ENCODE peak calls at places on chromosome 12, in five cellular contexts. K, E, G, Q and P are unnamed samples.

GRCh38 chr12:70427611-70428010 is 61.5 kb downstream of the KCNMB4 start:
- DNase-seq in K (no peak), E (no peak), G (no peak), Q (no peak), P (no peak)

GRCh38 chr12:110002691-110003515 is 3.7 kb downstream of the ANKRD13A start:
- DNase-seq in K (no peak), E (no peak), G (no peak), Q (no peak), P (no peak)

GRCh38 chr12:130835436-130835835 is 3.6 kb downstream of the STX2 start:
- DNase-seq in K (no peak), E (no peak), G (no peak), Q (no peak), P (no peak)

GRCh38 chr12:29208935-29209701 is 60.0 kb downstream of the FAR2 start:
- DNase-seq in K (no peak), E (no peak), G (no peak), Q (no peak), P (no peak)

GRCh38 chr12:11877869-11878780 is 192.6 kb upstream of the BCL2L14 start:
- DNase-seq in K (no peak), E (no peak), G (no peak), Q (peak), P (no peak)

GRCh38 chr12:128726866-128727265 is 96.9 kb downstream of the SLC15A4 start:
- DNase-seq in K (no peak), E (no peak), G (no peak), Q (no peak), P (no peak)

GRCh38 chr12:49131973-49132461 is 822 bp upstream of the TUBA1B start:
- DNase-seq in K (no peak), E (no peak), G (peak), Q (peak), P (peak)

GRCh38 chr12:18861287-18861858 is 123.5 kb downstream of the CAPZA3 start:
- DNase-seq in K (no peak), E (no peak), G (no peak), Q (no peak), P (peak)

GRCh38 chr12:50055831-50056628 is 1.4 kb upstream of the ASIC1 start:
- DNase-seq in K (no peak), E (no peak), G (peak), Q (peak), P (peak)

GRCh38 chr12:53068811-53069585 is 10.2 kb downstream of the SPRYD3 start:
- DNase-seq in K (no peak), E (peak), G (peak), Q (no peak), P (no peak)

GRCh38 chr12:26621932-26622331 is 211.1 kb downstream of the ITPR2 start:
- DNase-seq in K (no peak), E (no peak), G (no peak), Q (no peak), P (no peak)

GRCh38 chr12:117226505-117226904 is 36.2 kb upstream of the FBXO21 start:
- DNase-seq in K (no peak), E (no peak), G (no peak), Q (no peak), P (no peak)

GRCh38 chr12:9694220-9694619 is 24.7 kb downstream of the CLEC2D start:
- DNase-seq in K (no peak), E (no peak), G (no peak), Q (no peak), P (no peak)

GRCh38 chr12:126064028-126064427 is 998.8 kb downstream of the AACS start:
- DNase-seq in K (no peak), E (no peak), G (no peak), Q (no peak), P (no peak)

GRCh38 chr12:49897276-49897675 is 6.4 kb downstream of the FAIM2 start:
- DNase-seq in K (no peak), E (no peak), G (no peak), Q (no peak), P (no peak)

GRCh38 chr12:14601692-14602091 is 34.0 kb upstream of the PLBD1 start:
- DNase-seq in K (no peak), E (no peak), G (no peak), Q (no peak), P (no peak)

GRCh38 chr12:132481345-132481744 is 8.6 kb upstream of the FBRSL1 start:
- DNase-seq in K (peak), E (no peak), G (no peak), Q (no peak), P (no peak)

GRCh38 chr12:132483208-132483607 is 6.7 kb upstream of the FBRSL1 start:
- DNase-seq in K (no peak), E (no peak), G (no peak), Q (no peak), P (no peak)

GRCh38 chr12:132481771-132482745 is 7.9 kb upstream of the FBRSL1 start:
- DNase-seq in K (peak), E (no peak), G (no peak), Q (no peak), P (no peak)

GRCh38 chr12:132483612-132484011 is 6.3 kb upstream of the FBRSL1 start:
- DNase-seq in K (peak), E (no peak), G (no peak), Q (no peak), P (no peak)

DNA sequence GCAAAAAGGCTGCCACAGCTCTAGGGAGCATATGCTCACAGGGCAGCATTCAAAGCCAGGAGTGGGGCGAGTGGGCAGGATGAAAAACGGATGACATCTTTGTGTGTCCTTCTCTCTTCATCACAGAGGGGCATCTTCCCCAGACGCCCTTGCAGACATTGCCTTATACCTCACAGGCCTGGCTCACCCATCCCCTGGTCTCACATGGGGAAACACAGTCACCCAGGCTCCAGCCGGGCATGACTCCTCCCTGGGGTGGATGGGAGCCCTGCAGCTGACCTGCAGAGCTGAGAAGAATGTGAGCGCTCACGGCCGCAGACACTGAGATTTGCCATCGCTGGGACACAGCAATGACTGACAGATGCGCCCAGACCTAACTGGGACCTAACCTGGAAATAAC is 7.2 kb upstream of the FBRSL1 start:
- DNase-seq in K (peak), E (no peak), G (no peak), Q (no peak), P (no peak)
- TF ChIP-seq POLR2A in K (no peak), E (no peak), G (no peak), Q (no peak), P (no peak)

GRCh38 chr12:31325877-31326631 is at the start of gene SINHCAF:
- DNase-seq in K (peak), E (peak), G (peak), Q (peak), P (peak)
- TF ChIP-seq POLR2A in K (peak), E (no peak), G (peak), Q (peak), P (peak)

GRCh38 chr12:32490801-32491200 is 91.4 kb downstream of the FGD4 start:
- DNase-seq in K (no peak), E (no peak), G (no peak), Q (no peak), P (no peak)
- TF ChIP-seq POLR2A in K (no peak), E (no peak), G (no peak), Q (no peak), P (no peak)

GRCh38 chr12:6979021-6979420 is 8.3 kb downstream of the EMG1 start:
- DNase-seq in K (no peak), E (no peak), G (no peak), Q (no peak), P (no peak)
- TF ChIP-seq POLR2A in K (no peak), E (no peak), G (no peak), Q (no peak), P (no peak)

GRCh38 chr12:120468271-120468845 is 1.2 kb downstream of the SRSF9 start:
- DNase-seq in K (peak), E (no peak), G (peak), Q (peak), P (peak)
- TF ChIP-seq POLR2A in K (no peak), E (no peak), G (no peak), Q (peak), P (no peak)

GRCh38 chr12:64404470-64405446 is 566 bp downstream of the XPOT start:
- DNase-seq in K (peak), E (peak), G (peak), Q (peak), P (peak)
- TF ChIP-seq POLR2A in K (no peak), E (no peak), G (no peak), Q (peak), P (peak)

DNA sequence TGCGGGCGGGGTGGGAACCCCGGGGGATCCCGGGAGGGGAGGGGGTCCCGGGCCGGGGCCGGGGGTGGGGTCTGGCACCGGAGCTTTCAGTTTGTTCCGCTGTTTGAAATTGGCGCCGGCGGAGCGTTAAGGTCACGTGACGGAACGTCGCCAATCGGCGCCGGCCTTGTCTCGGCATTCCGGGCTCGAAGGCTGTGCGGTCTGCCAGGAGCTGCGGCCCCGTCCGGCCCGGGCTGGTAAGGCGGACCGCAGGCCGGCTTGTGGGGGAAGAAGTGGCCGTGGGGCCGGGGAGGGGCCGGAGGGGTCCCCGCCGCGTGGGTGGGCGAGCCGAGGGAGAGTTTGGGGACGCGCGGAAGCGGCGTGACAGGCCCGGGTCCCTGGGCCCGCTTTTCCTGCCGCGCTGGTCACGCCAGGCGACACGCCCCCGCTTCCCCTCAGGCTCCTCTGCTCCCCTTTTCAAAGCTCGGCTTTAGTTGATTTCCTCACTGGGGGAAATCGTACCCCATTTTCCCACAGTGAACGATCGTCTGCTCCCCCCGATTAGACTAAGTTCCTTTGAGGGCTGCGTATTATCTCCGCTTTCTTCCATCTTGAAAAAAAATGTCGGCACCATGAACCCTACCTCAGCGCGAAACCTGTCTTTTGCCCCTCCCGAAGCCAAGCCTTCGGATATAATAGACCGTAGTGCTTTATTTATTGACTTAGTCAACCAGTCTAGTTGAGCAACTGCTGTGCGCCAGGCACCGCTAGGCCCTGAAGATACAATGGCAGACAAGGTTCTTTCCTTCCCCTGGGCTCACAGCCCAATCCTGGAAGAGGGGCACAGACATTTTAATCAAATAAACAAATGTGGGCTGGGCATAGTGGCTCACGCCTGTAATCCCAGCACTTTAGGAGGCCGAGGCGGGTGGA is at the start of the genes FOXM1 and RHNO1:
- DNase-seq in K (peak), E (peak), G (peak), Q (peak), P (peak)
- TF ChIP-seq POLR2A in K (peak), E (no peak), G (peak), Q (peak), P (peak)

GRCh38 chr12:96244826-96245225 is 50.7 kb downstream of the ELK3 start:
- DNase-seq in K (no peak), E (peak), G (no peak), Q (no peak), P (no peak)
- TF ChIP-seq POLR2A in K (no peak), E (no peak), G (no peak), Q (no peak), P (no peak)

GRCh38 chr12:57487055-57487596 is 742 bp upstream of the MARS1 start:
- DNase-seq in K (no peak), E (no peak), G (no peak), Q (no peak), P (no peak)

GRCh38 chr12:57487597-57488396 is at the start of gene MARS1:
- DNase-seq in K (peak), E (peak), G (peak), Q (peak), P (peak)

GRCh38 chr12:57490126-57490525 is 2.3 kb downstream of the MARS1 start:
- DNase-seq in K (no peak), E (no peak), G (no peak), Q (no peak), P (no peak)

GRCh38 chr12:57489157-57489641 is 1.3 kb downstream of the MARS1 start:
- DNase-seq in K (no peak), E (no peak), G (no peak), Q (no peak), P (no peak)

GRCh38 chr12:57488397-57489156 is 709 bp downstream of the MARS1 start:
- DNase-seq in K (no peak), E (no peak), G (no peak), Q (no peak), P (peak)
- TF ChIP-seq POLR2A in K (no peak), E (no peak), G (no peak), Q (no peak), P (no peak)